ENCODE peak calls at places on chromosomes 7 and 10, in eight cellular contexts. R, L, P, Z, W, F, U and B are unnamed samples.

GRCh38 chr7:158110034-158110590 is 477.5 kb downstream of the PTPRN2 start:
- DNase-seq in W (no peak), Z (no peak), F (no peak), P (no peak), U (no peak), R (no peak), L (no peak), B (no peak)

GRCh38 chr10:62916157-62916603 is 100.0 kb upstream of the EGR2 start:
- DNase-seq in R (no peak), W (peak), U (peak), Z (no peak), F (no peak), L (no peak), P (no peak), B (peak)

GRCh38 chr10:116877391-116877790 is 28.1 kb downstream of the ENO4 start:
- DNase-seq in F (no peak), U (no peak), Z (no peak), P (no peak), W (no peak), R (no peak), L (no peak), B (no peak)

GRCh38 chr10:129851941-129852650 is 112.0 kb downstream of the EBF3 start:
- DNase-seq in W (no peak), L (no peak), Z (no peak), P (no peak), U (no peak), R (no peak), F (no peak), B (peak)

GRCh38 chr7:7944619-7945282 is 23.8 kb upstream of the GLCCI1 start:
- DNase-seq in L (no peak), Z (peak), W (no peak), R (no peak), U (no peak), F (peak), P (peak), B (no peak)

GRCh38 chr7:25663877-25664276 is 435.6 kb upstream of the NPVF start:
- DNase-seq in P (no peak), L (no peak), W (no peak), F (no peak), U (no peak), R (no peak), Z (no peak), B (peak)

GRCh38 chr10:133312769-133313145 is 4.0 kb downstream of the ZNF511 start:
- DNase-seq in R (no peak), L (no peak), Z (no peak), W (no peak), F (no peak), U (no peak), P (no peak), B (no peak)

GRCh38 chr10:118047363-118047719 is 600 bp upstream of the RAB11FIP2 start:
- DNase-seq in U (peak), W (no peak), R (no peak), Z (no peak), F (no peak), P (peak), L (no peak), B (no peak)

GRCh38 chr10:76127984-76128589 is 696.7 kb downstream of the LRMDA start:
- DNase-seq in Z (no peak), W (no peak), P (no peak), R (no peak), L (no peak), F (no peak), U (no peak), B (no peak)

GRCh38 chr10:100782845-100783244 is 37.5 kb downstream of the PAX2 start:
- DNase-seq in P (no peak), F (no peak), W (no peak), R (peak), U (no peak), Z (no peak), L (no peak), B (no peak)

GRCh38 chr10:86727459-86727858 is 29.0 kb upstream of the BMPR1A start:
- DNase-seq in L (no peak), Z (no peak), P (no peak), U (no peak), W (no peak), F (no peak), R (no peak), B (no peak)

GRCh38 chr10:132449051-132449825 is 52.2 kb downstream of the PWWP2B start:
- DNase-seq in R (no peak), F (no peak), W (no peak), U (no peak), P (no peak), L (no peak), Z (no peak), B (no peak)

GRCh38 chr10:1595242-1595600 is 142.1 kb downstream of the ADARB2 start:
- DNase-seq in R (no peak), P (no peak), U (no peak), Z (no peak), W (no peak), L (no peak), F (no peak), B (no peak)

GRCh38 chr10:132942740-132943554 is 577 bp upstream of the CFAP46 start:
- DNase-seq in L (no peak), P (no peak), U (peak), Z (no peak), F (peak), W (no peak), R (no peak), B (no peak)

GRCh38 chr10:31157125-31157983 is 125.7 kb upstream of the ZNF438 start:
- DNase-seq in F (no peak), Z (peak), R (peak), W (no peak), P (no peak), U (peak), L (no peak), B (peak)

GRCh38 chr7:123096434-123096833 is 100.9 kb upstream of the TAS2R16 start:
- DNase-seq in Z (no peak), P (no peak), U (no peak), F (no peak), L (no peak), W (no peak), R (no peak), B (no peak)

DNA sequence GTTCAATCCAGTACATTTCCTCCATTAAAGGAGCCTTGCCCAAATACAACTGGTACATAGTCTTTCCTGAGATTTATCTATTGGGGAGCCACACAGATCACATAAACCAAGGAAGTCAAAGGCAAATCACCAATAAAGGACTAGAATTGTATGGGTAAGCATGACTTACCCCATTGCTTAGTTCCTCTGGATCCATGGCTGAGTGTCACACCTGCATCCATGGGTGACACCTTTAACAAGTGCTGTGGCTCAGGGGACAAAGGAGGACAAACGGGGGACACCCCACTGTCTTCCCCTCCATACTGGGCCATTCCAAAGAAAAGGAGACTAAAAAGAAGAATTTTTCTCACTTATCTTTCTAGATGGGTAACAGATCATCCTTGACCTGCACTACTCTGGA is 30.4 kb downstream of the ZNF92 start:
- DNase-seq in F (no peak), R (no peak), P (no peak), W (no peak), U (no peak), L (no peak), Z (no peak), B (no peak)
- H3K4me3 ChIP-seq in F (no peak), R (no peak), P (no peak), W (no peak), U (no peak), L (no peak), Z (no peak), B (peak)

GRCh38 chr7:151836191-151836926 is 40.6 kb downstream of the PRKAG2 start:
- DNase-seq in W (no peak), Z (no peak), U (no peak), P (no peak), L (no peak), R (no peak), F (no peak), B (no peak)

GRCh38 chr7:151837285-151838042 is 39.5 kb downstream of the PRKAG2 start:
- DNase-seq in P (no peak), F (peak), W (no peak), U (no peak), L (no peak), R (no peak), Z (peak), B (no peak)

GRCh38 chr7:151834281-151835035 is 42.5 kb downstream of the PRKAG2 start:
- DNase-seq in F (no peak), L (no peak), U (no peak), Z (no peak), W (no peak), P (no peak), R (no peak), B (no peak)

GRCh38 chr7:151836927-151837205 is 40.0 kb downstream of the PRKAG2 start:
- DNase-seq in R (no peak), F (no peak), L (no peak), P (no peak), W (no peak), Z (no peak), U (no peak), B (no peak)

GRCh38 chr7:151835636-151836035 is 41.3 kb downstream of the PRKAG2 start:
- DNase-seq in Z (no peak), R (no peak), F (no peak), P (no peak), U (no peak), L (no peak), W (no peak), B (no peak)
- H3K4me3 ChIP-seq in Z (no peak), R (no peak), F (no peak), P (no peak), U (no peak), L (no peak), W (no peak), B (no peak)

GRCh38 chr7:44977956-44978355 is 859 bp downstream of the MYO1G start:
- DNase-seq in Z (no peak), R (peak), F (no peak), P (no peak), W (no peak), L (no peak), U (no peak), B (no peak)
- H3K4me3 ChIP-seq in Z (no peak), R (no peak), F (no peak), P (peak), W (no peak), L (peak), U (no peak), B (no peak)

GRCh38 chr7:47573758-47574472 is 8.0 kb downstream of the TNS3 start:
- DNase-seq in W (peak), L (no peak), F (no peak), R (no peak), P (no peak), U (peak), Z (no peak), B (peak)

GRCh38 chr7:47570649-47571050 is 11.3 kb downstream of the TNS3 start:
- DNase-seq in R (peak), F (no peak), W (no peak), Z (no peak), U (peak), P (no peak), L (no peak), B (peak)

GRCh38 chr7:47571355-47572100 is 10.4 kb downstream of the TNS3 start:
- DNase-seq in P (no peak), R (peak), L (no peak), F (no peak), U (peak), Z (peak), W (peak), B (peak)

GRCh38 chr7:47572939-47573757 is 8.8 kb downstream of the TNS3 start:
- DNase-seq in U (no peak), P (no peak), W (no peak), Z (no peak), L (no peak), F (no peak), R (no peak), B (no peak)

GRCh38 chr7:47572101-47572460 is 9.8 kb downstream of the TNS3 start:
- DNase-seq in U (peak), R (no peak), P (no peak), Z (no peak), L (no peak), W (peak), F (no peak), B (no peak)
- H3K4me3 ChIP-seq in U (peak), R (no peak), P (no peak), Z (peak), L (no peak), W (peak), F (no peak), B (no peak)